ENCODE peak calls at places on chromosomes 11 and 22, in four cellular contexts. F is GM23248, Z is fibroblast of lung, X is GM23338. T is an unnamed sample. For H3K27me3, the result is how much of the 10 kb centered on the place peaks cover.

GRCh38 chr22:42357221-42357620 is 75.0 kb downstream of the NFAM1 start:
- DNase-seq in Z (no peak), F (no peak), X (no peak), T (no peak)

GRCh38 chr11:73761403-73761945 is 600 bp upstream of the RAB6A start:
- DNase-seq in Z (no peak), X (no peak), F (no peak), T (no peak)

GRCh38 chr11:44303401-44303938 is 6.5 kb downstream of the ALX4 start:
- DNase-seq in F (no peak), Z (no peak), X (no peak), T (no peak)

GRCh38 chr11:91783173-91783572 is 441.4 kb upstream of the FAT3 start:
- DNase-seq in X (no peak), F (no peak), Z (no peak), T (no peak)

GRCh38 chr22:24008022-24008283 is 2.7 kb upstream of the GSTT4 start:
- DNase-seq in F (no peak), X (no peak), Z (no peak), T (no peak)

GRCh38 chr11:79237676-79238075 is 203.2 kb downstream of the TENM4 start:
- DNase-seq in Z (peak), X (no peak), F (peak), T (no peak)

GRCh38 chr11:108818971-108819370 is 154.1 kb downstream of the DDX10 start:
- DNase-seq in F (no peak), Z (no peak), X (no peak), T (no peak)

GRCh38 chr22:41445171-41446056 is 1.2 kb downstream of the TOB2 start:
- DNase-seq in F (peak), X (peak), Z (no peak), T (peak)

GRCh38 chr11:35162795-35163194 is 23.8 kb downstream of the CD44 start:
- DNase-seq in X (no peak), F (peak), Z (no peak), T (no peak)

GRCh38 chr22:36659762-36660509 is 43.6 kb downstream of the CACNG2 start:
- DNase-seq in X (no peak), Z (peak), F (peak), T (peak)

GRCh38 chr11:70813651-70814050 is 415.3 kb downstream of the CTTN start:
- DNase-seq in F (no peak), Z (no peak), X (no peak), T (no peak)

GRCh38 chr11:47330002-47330911 is 22.2 kb downstream of the MYBPC3 start:
- DNase-seq in F (peak), X (peak), Z (no peak), T (no peak)

GRCh38 chr11:96045622-96046456 is 121.9 kb upstream of the MTMR2 start:
- DNase-seq in F (peak), X (peak), Z (peak), T (no peak)

GRCh38 chr11:16603245-16603644 is 135.2 kb upstream of the C11orf58 start:
- DNase-seq in X (peak), Z (no peak), F (no peak), T (no peak)

GRCh38 chr22:30890689-30891442 is 77.7 kb downstream of the MORC2 start:
- DNase-seq in Z (peak), F (peak), X (peak), T (peak)

GRCh38 chr11:13883042-13883441 is 79.5 kb upstream of the SPON1 start:
- DNase-seq in X (no peak), F (no peak), Z (no peak), T (no peak)

GRCh38 chr11:89433278-89433677 is 57.9 kb downstream of the NOX4 start:
- DNase-seq in Z (no peak), X (no peak), F (no peak), T (no peak)

GRCh38 chr11:104001474-104001873 is 35.0 kb upstream of the DDI1 start:
- DNase-seq in X (no peak), F (peak), Z (peak), T (no peak)

GRCh38 chr11:126384053-126384335 is 28.5 kb downstream of the ST3GAL4 start:
- DNase-seq in X (no peak), Z (no peak), F (no peak), T (no peak)
- H3K27ac ChIP-seq in X (no peak), Z (no peak), F (no peak), T (peak)

GRCh38 chr11:128201801-128202200 is 385.6 kb downstream of the ETS1 start:
- DNase-seq in X (no peak), Z (no peak), F (no peak), T (no peak)

GRCh38 chr11:128207861-128208321 is 379.5 kb downstream of the ETS1 start:
- DNase-seq in X (no peak), Z (peak), F (peak), T (no peak)

GRCh38 chr11:128206476-128206875 is 380.9 kb downstream of the ETS1 start:
- DNase-seq in X (no peak), F (no peak), Z (no peak), T (no peak)

GRCh38 chr11:128205796-128206195 is 381.6 kb downstream of the ETS1 start:
- DNase-seq in Z (no peak), X (no peak), F (no peak), T (no peak)

GRCh38 chr11:128204898-128205297 is 382.5 kb downstream of the ETS1 start:
- DNase-seq in F (no peak), X (no peak), Z (no peak), T (no peak)
- H3K27me3 ChIP-seq in F (under half), X (under half), Z (under half), T (under half)

GRCh38 chr11:31805629-31806185 is 5.4 kb downstream of the PAX6 start:
- DNase-seq in Z (peak), F (no peak), X (peak), T (no peak)
- TF ChIP-seq EZH2 in Z (no peak), F (no peak), X (peak), T (no peak)

DNA sequence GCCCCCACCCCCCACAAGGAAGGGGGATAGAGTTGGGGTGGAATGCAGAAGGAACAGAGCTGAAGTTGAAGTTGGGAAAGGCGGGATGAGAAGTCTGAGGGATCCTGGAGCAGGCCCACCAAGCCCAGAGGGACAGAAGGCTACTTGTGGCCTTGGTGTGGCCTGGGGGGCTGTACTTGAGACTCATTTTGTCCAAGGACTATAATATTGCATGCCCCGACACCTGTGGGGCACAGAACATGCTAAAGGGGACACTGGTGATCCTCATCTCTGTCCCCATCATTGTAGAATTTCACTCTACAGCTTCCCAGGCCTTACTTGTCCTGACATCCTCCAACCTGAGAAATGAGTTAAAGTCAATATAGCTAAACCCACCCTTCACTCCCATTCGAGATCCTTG is 1.3 kb downstream of the ESAM start:
- DNase-seq in F (no peak), Z (no peak), X (no peak), T (no peak)
- H3K27ac ChIP-seq in F (no peak), Z (no peak), X (no peak), T (no peak)

DNA sequence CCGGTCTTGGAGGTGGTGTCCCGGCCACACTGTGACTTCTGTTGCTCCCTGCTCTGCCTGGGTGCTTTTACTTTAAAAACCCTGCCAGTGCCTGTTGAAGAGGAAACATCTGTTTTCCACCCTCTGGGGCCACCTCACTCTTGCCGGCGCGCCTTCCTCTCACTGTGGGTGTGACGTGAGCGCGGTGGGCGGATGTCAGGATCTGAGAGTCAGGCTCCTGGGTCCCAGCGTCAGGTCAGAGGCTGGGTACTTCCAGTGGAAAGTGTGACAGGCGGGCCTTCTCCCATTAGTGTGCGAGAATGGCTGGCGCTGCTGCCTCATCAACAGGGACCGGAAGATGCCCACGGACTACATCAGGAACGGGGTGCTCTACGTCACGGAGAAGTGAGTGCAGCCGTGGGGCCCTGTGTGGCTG is 54.2 kb downstream of the GRAMD4 start:
- DNase-seq in F (no peak), X (no peak), Z (no peak), T (no peak)
- H3K27me3 ChIP-seq in F (under half), X (under half), Z (under half), T (under half)

GRCh38 chr11:66012371-66012945 is 650 bp downstream of the CST6 start:
- DNase-seq in F (no peak), X (no peak), Z (no peak), T (no peak)

GRCh38 chr11:66012946-66013761 is 1.3 kb downstream of the CST6 start:
- DNase-seq in X (peak), Z (no peak), F (no peak), T (no peak)

GRCh38 chr11:66011785-66012303 is at the start of gene CST6:
- DNase-seq in X (peak), Z (no peak), F (no peak), T (no peak)

GRCh38 chr11:66013762-66014100 is 1.9 kb downstream of the CST6 start:
- DNase-seq in Z (no peak), F (no peak), X (no peak), T (no peak)

DNA sequence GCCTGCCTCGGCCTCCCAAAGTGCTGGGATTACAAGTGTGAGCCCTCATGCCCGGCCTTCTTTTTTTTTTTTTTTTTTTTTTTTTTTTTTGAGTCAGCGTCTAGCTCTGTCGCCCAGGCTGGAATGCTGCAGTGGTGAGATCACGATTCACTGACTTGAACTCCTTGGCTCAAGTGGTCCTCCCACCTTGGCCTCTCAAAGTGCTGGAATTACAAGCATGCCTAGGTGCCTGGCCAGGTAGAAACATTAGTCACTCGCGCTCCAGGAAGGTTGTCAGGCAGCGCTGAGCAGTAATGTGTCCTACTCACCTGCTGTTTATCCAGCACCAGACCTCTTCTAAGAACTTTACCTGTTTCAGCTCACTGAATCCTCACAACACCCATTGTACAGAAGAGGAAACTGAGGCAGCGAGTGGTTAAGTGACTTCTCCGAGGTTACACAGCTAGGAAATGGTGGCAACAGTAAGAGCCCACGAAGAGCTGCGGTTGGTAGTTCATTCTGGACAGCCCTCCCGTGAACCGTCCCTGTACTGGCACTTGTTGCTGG is 496 bp upstream of the CST6 start:
- DNase-seq in F (peak), Z (peak), X (peak), T (no peak)
- TF ChIP-seq EZH2 in F (no peak), Z (no peak), X (no peak), T (no peak)

DNA sequence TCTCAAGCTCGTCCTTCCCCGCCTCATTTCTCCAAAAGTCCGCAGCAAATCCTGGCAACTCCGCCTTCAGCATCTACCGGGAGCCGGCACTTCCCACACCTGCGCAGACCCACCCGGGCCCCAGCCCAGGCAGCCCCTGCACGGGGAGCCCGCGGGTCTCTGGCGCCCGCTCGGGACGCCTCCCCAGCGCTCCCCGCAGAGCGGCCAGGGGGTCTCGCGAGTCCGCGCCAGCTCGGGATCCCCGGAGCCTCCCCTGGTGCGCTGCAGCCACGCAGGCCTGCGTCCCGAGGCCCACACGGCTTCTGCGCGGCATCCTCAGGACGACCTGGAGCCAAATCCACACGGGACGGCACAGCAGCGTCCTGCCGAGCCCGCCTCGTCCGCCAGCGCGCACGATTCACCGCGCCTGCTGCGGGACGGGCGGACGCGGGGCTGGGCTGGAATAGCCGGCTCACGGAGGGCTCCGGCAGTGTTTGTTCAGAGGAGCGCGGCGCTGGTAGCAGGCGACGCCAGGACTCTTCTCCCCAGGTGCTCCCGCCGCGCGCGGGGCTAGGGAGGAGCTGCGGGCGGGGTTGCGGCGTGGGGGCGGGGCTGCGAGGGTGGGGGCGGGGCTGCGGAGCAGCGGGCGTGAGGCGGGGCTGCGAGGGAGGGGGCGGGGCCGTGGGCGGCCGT is 810 bp upstream of the PHRF1 start:
- DNase-seq in X (peak), Z (no peak), F (peak), T (peak)
- H3K27ac ChIP-seq in X (no peak), Z (no peak), F (no peak), T (peak)

DNA sequence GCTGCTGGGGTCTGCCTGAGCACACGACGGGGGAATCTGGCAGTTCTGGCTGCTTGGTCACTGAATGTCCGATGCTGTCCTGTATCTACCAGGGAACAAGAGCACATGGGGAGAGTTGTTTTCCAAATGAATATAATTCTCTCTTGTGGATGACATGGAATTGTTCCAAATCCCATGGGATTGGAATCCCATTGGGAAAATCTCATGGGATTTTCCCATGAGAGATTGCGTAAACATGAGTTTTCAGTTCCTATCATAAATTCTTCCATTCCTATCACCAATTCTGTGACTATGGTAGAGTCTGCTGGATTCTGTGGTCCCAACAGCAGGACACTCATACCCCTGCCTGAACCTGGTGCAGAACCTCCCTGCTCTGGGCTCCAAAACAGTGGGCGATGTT is 35.6 kb upstream of the IGLL5 start:
- DNase-seq in Z (no peak), F (no peak), X (no peak), T (no peak)
- H3K27me3 ChIP-seq in Z (under half), F (under half), X (half or more), T (under half)

GRCh38 chr11:10856689-10857603 is 907 bp downstream of the ZBED5 start:
- DNase-seq in X (peak), F (peak), Z (peak), T (peak)
- TF ChIP-seq EZH2 in X (no peak), F (no peak), Z (no peak), T (no peak)

GRCh38 chr11:86919557-86920210 is 35.5 kb downstream of the FZD4 start:
- DNase-seq in F (peak), X (peak), Z (peak), T (peak)
- H3K27ac ChIP-seq in F (peak), X (no peak), Z (no peak), T (peak)